ENCODE peak calls at places on chromosomes 4 and X, in five cellular contexts. E is adrenal gland, D is HCT116, R is WERI-Rb-1, G is A549. L is an unnamed sample. For H3K9me3, the result is how much of the 10 kb centered on the place peaks cover.

GRCh38 chr4:128228778-128229457 is 58.7 kb downstream of the PGRMC2 start:
- DNase-seq in D (no peak), E (no peak), R (peak), G (no peak), L (no peak)

GRCh38 chr4:76996445-76996844 is 46.9 kb downstream of the SEPTIN11 start:
- DNase-seq in G (no peak), D (no peak), E (no peak), R (no peak), L (no peak)

GRCh38 chrX:46258356-46258755 is 286.9 kb downstream of the ZNF674 start:
- DNase-seq in R (no peak), E (no peak), G (no peak), D (no peak), L (no peak)

GRCh38 chrX:50903387-50904027 is 7.0 kb upstream of the BMP15 start:
- DNase-seq in E (peak), D (peak), G (peak), R (peak), L (peak)

GRCh38 chr4:46878641-46879040 is 30.4 kb downstream of the COX7B2 start:
- DNase-seq in D (no peak), R (no peak), E (no peak), G (no peak), L (no peak)

GRCh38 chr4:184310881-184311709 is 93.4 kb upstream of the ENPP6 start:
- DNase-seq in D (no peak), R (no peak), G (no peak), E (no peak), L (peak)

GRCh38 chr4:114136067-114136466 is 156.6 kb upstream of the ARSJ start:
- DNase-seq in G (no peak), D (no peak), E (no peak), R (no peak), L (no peak)

GRCh38 chr4:162497564-162498167 is 333.9 kb upstream of the FSTL5 start:
- DNase-seq in R (no peak), E (no peak), D (peak), G (peak), L (no peak)

GRCh38 chr4:89368855-89369254 is 61.3 kb upstream of the GPRIN3 start:
- DNase-seq in G (no peak), D (no peak), R (no peak), E (peak), L (no peak)

GRCh38 chrX:19673334-19674040 is 158.2 kb upstream of the MAP3K15 start:
- DNase-seq in D (peak), G (peak), R (no peak), E (peak), L (peak)

GRCh38 chrX:19670854-19671620 is 155.7 kb upstream of the MAP3K15 start:
- DNase-seq in D (peak), G (peak), E (no peak), R (no peak), L (peak)

GRCh38 chrX:19666950-19667349 is 151.6 kb upstream of the MAP3K15 start:
- DNase-seq in D (no peak), R (no peak), G (no peak), E (no peak), L (no peak)

GRCh38 chrX:19672211-19672814 is 157.0 kb upstream of the MAP3K15 start:
- DNase-seq in D (no peak), G (peak), E (no peak), R (no peak), L (no peak)

DNA sequence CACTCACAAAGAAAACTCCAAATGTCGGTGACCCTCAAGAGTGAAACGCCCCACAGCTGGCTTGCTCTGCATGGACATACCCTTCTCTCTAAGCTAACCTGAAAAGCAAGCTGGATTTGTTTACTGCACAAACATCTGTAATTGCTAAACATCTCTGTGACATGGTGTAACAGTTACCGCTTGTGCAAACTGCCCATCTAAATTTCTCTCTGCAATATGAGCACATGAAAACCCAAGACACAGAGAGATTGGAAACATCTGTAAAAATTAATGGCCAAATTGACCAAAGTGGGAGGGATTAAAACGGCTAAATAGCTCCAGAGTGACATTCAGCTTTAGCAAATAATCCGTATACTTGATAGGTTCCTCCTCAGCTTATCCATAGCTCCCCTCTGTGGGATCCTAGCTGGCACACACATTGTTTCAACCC is 155.0 kb upstream of the MAP3K15 start:
- DNase-seq in R (no peak), D (no peak), E (no peak), G (no peak), L (no peak)
- H3K27ac ChIP-seq in R (no peak), D (peak), E (no peak), G (peak), L (peak)

GRCh38 chr4:174983128-174983750 is 65.1 kb downstream of the ADAM29 start:
- DNase-seq in D (no peak), G (no peak), R (no peak), E (no peak), L (no peak)
- H3K9me3 ChIP-seq in D (under half), G (under half), R (under half), E (under half), L (under half)

DNA sequence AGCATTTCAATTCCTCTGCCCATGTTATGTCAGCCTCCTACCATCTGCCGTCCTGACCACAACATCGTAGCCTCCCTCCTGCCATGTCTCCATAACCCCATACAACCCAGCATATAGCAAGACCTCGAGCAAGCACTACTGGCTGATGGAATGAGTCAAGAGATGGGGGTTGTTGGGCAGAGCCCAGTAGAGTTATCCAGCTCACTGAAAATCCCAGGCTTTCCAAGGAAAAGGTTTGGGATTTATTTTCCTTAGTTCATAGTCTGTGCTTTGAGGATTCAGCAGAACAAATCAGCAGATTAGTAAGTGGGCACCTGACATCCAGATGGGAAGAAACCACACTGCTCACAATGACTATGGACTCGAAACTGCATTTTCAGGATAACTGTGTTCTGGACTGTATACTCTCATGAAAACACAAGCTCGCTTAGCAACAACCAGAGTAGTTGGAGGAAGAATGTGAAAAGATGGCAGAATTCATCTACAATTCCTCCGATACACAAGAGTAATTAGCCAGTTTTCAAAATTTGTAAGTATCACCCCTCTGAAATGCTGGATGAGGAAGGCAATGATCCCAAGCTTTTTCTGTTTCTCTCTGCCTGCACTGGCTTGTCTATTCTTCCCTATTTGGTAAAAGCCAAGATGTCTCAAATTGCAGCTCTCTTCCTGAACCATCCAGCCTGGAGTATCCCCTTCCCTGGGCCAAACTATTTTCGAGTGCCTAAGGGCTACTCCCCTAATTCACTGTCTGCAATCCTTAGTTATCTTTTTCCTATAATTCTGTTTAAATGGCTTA is 186.2 kb upstream of the TBL1X start:
- DNase-seq in E (no peak), G (no peak), R (no peak), D (no peak), L (no peak)
- H3K27ac ChIP-seq in E (peak), G (no peak), R (no peak), D (no peak), L (no peak)

DNA sequence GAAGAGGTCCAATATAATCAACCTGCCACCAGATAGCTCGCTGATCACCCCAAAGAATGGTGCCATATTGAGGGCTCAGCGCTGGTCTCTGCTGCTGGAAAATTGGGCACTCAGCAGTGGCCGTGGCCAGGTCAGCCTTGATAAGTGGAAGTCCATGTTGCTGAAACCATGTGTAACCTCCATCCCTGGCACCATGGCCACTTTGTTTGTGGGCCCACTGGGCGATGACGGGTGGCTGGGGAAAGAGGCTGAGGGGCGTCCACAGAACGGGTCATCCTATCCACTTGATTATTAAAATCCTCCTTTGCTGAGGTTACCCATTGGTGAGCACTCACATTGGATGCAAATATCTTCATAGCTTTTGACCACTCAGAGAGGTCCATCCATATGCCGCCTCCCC is 7.7 kb downstream of the F8A2 start:
- DNase-seq in D (no peak), E (no peak), G (no peak), R (no peak), L (no peak)
- H3K9me3 ChIP-seq in D (under half), E (under half), G (under half), R (under half), L (under half)